ENCODE peak calls at places on chromosomes 16 and 17, in five cellular contexts. D, U, E, S and W are unnamed samples.

GRCh38 chr17:9206160-9206988 is 185.1 kb downstream of the NTN1 start:
- DNase-seq in D (peak; percentile 55), U (no peak), E (no peak), S (no peak), W (no peak)

GRCh38 chr17:15966879-15967248 is 21.9 kb downstream of the ADORA2B start:
- DNase-seq in E (no peak), U (no peak), D (peak; percentile 53), S (no peak), W (no peak)

GRCh38 chr16:19644877-19645276 is 73.2 kb downstream of the KNOP1 start:
- DNase-seq in D (no peak), E (no peak), S (peak; percentile 89), U (no peak), W (no peak)

GRCh38 chr16:11034005-11034404 is 89.6 kb downstream of the CLEC16A start:
- DNase-seq in U (no peak), E (no peak), S (peak; percentile 92), D (no peak), W (no peak)

GRCh38 chr17:58028591-58028990 is 21.5 kb upstream of the SRSF1 start:
- DNase-seq in D (no peak), E (no peak), S (no peak), U (no peak), W (no peak)

GRCh38 chr16:69831212-69832123 is 69.3 kb downstream of the WWP2 start:
- DNase-seq in E (no peak), U (no peak), D (no peak), S (no peak), W (no peak)

GRCh38 chr16:87350681-87351319 is 32.8 kb downstream of the FBXO31 start:
- DNase-seq in S (no peak), E (no peak), U (no peak), D (no peak), W (no peak)

GRCh38 chr17:79559111-79559887 is 51.6 kb downstream of the RBFOX3 start:
- DNase-seq in S (no peak), D (no peak), U (no peak), E (no peak), W (no peak)

GRCh38 chr17:75039238-75039637 is 7.5 kb downstream of the ATP5PD start:
- DNase-seq in U (no peak), D (no peak), S (no peak), E (no peak), W (no peak)

GRCh38 chr16:49700222-49700927 is 155.5 kb downstream of the ZNF423 start:
- DNase-seq in U (peak; percentile 37), S (peak; percentile 25), E (no peak), D (peak; percentile 64), W (peak; percentile 53)

GRCh38 chr17:59161477-59161876 is 5.9 kb downstream of the PRR11 start:
- DNase-seq in S (no peak), U (no peak), E (no peak), D (no peak), W (peak; percentile 77)

GRCh38 chr17:13031718-13032350 is 14.0 kb upstream of the ELAC2 start:
- DNase-seq in D (peak; percentile 66), U (no peak), S (peak; percentile 45), E (no peak), W (peak; percentile 52)

GRCh38 chr17:81832608-81833159 is 407 bp downstream of the MCRIP1 start:
- DNase-seq in E (no peak), S (peak; percentile 18), D (no peak), U (no peak), W (no peak)

GRCh38 chr17:28574536-28574935 is 2.2 kb downstream of the ALDOC start:
- DNase-seq in D (no peak), U (no peak), S (no peak), E (no peak), W (no peak)

GRCh38 chr17:28577466-28577824 is 750 bp upstream of the ALDOC start:
- DNase-seq in D (no peak), S (no peak), E (no peak), U (no peak), W (no peak)

GRCh38 chr17:28578246-28579195 is 1.8 kb upstream of the ALDOC start:
- DNase-seq in S (no peak), U (no peak), E (no peak), D (no peak), W (no peak)

GRCh38 chr17:28575126-28575795 is 1.4 kb downstream of the ALDOC start:
- DNase-seq in S (no peak), E (no peak), D (peak; percentile 17), U (no peak), W (no peak)

DNA sequence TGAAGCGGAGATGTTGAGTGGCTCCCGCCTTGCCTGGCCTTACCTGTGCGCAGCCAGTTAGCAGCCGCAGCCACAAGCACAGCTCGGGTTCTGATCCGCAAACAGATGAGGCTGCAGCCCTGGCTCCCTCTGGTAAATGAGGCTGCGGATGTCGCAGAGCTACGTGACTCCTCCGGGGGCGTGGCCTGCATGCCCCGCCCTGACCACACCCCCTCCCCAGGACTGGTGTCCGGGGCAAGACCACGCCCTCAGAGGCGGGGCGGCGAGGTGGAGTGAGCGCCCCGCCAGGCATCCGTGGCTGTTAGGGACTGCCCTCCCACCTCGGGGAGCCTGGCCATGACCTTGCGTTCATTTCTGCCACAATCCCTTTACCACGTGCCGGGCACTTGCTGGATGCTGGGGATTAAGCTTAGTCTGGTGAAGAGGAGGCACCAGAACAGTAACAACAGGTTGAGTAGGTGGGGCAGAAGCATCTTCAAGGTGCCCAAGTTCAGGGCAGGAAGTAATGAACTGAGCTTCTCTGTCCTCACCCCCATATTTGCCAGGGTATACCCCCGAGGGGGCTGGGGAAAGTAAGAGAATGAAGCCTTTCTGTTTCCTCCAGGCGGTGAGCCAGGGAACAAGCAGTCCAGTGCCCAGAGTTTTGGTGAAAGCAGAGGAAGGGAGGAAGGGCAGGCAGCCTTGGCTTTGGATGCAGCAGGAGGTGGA is at the start of gene ALDOC:
- DNase-seq in S (peak; percentile 95), U (peak; percentile 88), D (peak; percentile 97), E (peak; percentile 88), W (peak; percentile 83)
- H3K4me3 ChIP-seq in S (peak within 1 kb of the TSS; percentile 21), U (no peak within 1 kb of the TSS), D (peak within 1 kb of the TSS; percentile 40), E (peak within 1 kb of the TSS; percentile 66), W (no peak within 1 kb of the TSS)

DNA sequence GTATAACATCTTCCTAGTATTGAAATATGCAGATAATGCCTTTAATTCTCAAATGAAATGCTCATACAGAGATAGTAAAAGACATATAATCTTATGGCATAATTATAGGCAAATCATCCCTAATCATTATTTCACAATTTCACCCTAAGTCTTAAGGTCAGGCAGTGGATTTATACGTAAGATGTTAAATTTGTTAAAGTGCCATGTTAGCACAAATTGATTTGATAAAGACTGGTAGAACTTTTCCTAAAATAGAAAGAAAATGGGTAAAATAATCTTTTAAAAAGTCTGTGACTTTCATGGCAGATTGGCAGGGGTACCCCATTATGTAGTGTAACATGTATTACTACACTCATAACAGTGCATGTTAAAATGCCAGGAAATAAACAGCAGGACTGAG is 1092.7 kb upstream of the GOT2 start:
- DNase-seq in U (no peak), D (no peak), S (no peak), E (no peak), W (no peak)
- H3K9me3 ChIP-seq in U (no peaks in the 10 kb centered on the region), D (no peaks in the 10 kb centered on the region), S (no peaks in the 10 kb centered on the region), E (no peaks in the 10 kb centered on the region), W (no peaks in the 10 kb centered on the region)

GRCh38 chr17:68378202-68379149 is 78.8 kb downstream of the WIPI1 start:
- DNase-seq in S (peak; percentile 96), U (no peak), E (no peak), D (peak; percentile 31), W (no peak)
- H3K4me3 ChIP-seq in S (no peak overlapping the region), U (no peak overlapping the region), E (no peak overlapping the region), D (no peak overlapping the region), W (no peak overlapping the region)

DNA sequence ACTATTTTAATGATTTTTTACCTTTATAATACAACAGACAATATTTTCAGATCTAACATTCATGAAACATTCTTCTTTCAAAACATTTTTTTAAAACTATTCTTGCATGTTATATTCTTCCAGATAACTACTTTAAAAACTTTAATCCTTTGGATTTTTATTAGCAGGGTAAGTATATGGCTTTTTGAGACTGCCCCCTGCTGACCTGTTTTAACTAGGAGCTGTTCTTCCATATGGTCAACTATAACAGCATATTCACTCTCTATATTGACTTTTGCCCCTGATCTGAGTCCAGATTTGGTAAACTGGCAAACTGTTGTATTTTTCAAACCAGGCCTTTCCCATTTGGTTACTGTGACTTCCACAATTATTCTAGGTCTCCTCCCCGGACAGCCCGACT is 16.5 kb downstream of the ZNF18 start:
- DNase-seq in S (no peak), U (no peak), E (no peak), D (no peak), W (no peak)
- H3K9me3 ChIP-seq in S (no peaks in the 10 kb centered on the region), U (no peaks in the 10 kb centered on the region), E (no peaks in the 10 kb centered on the region), D (no peaks in the 10 kb centered on the region), W (no peaks in the 10 kb centered on the region)